ENCODE peak calls at places on chromosomes 16 and 17, in nine cellular contexts. Q is SJSA1; P is AML-193; V is left ventricle myocardium inferior; M is SHP77; K is stimulated activated CD4-positive, alpha-beta T cell treated with anti-CD3 and anti-CD28 coated beads, Interleukin-1b, Interleukin-23, amount 100 ng/mL, for 24 hours; H is HEK293T; W is right lobe of liver; R is iris pigment epithelial cell. I is an unnamed sample.
A peak's percentile ranks its signal among the peaks of the same experiment; 100 is the strongest.

GRCh38 chr17:39601758-39602532 is 5.8 kb downstream of the NEUROD2 start:
- DNase-seq in K (no peak), V (no peak), P (no peak), R (no peak), H (no peak), Q (no peak), M (no peak), W (no peak), I (no peak)

GRCh38 chr17:62565817-62566216 is 61.7 kb upstream of the MRC2 start:
- DNase-seq in M (no peak), Q (peak; percentile 78), R (peak; percentile 77), K (no peak), W (no peak), H (no peak), V (no peak), P (no peak), I (no peak)

GRCh38 chr17:42428141-42428944 is 5.3 kb upstream of the CAVIN1 start:
- DNase-seq in Q (peak; percentile 94), K (no peak), M (peak; percentile 50), W (peak; percentile 36), H (peak; percentile 66), R (peak; percentile 95), V (no peak), P (peak; percentile 72), I (peak; percentile 70)

GRCh38 chr16:16150117-16150877 is 73.0 kb downstream of the ABCC6 start:
- DNase-seq in H (no peak), P (no peak), K (no peak), W (peak; percentile 69), V (peak; percentile 76), M (peak; percentile 57), Q (no peak), R (no peak), I (no peak)

GRCh38 chr17:45311762-45312476 is 4.9 kb downstream of the MAP3K14 start:
- DNase-seq in K (peak; percentile 49), H (no peak), P (no peak), Q (no peak), M (peak; percentile 19), V (peak; percentile 63), W (peak; percentile 80), R (peak; percentile 55), I (peak; percentile 99)

GRCh38 chr17:40491486-40491885 is 9.9 kb downstream of the TNS4 start:
- DNase-seq in W (no peak), K (no peak), Q (no peak), M (no peak), H (no peak), R (no peak), P (no peak), V (no peak), I (no peak)

GRCh38 chr16:82995927-82996441 is 369.2 kb downstream of the CDH13 start:
- DNase-seq in W (no peak), M (peak; percentile 10), V (no peak), K (no peak), P (no peak), Q (peak; percentile 81), R (peak; percentile 94), H (no peak), I (peak; percentile 92)

GRCh38 chr17:59828478-59828760 is 64.3 kb downstream of the TUBD1 start:
- DNase-seq in V (no peak), P (no peak), K (no peak), R (no peak), W (no peak), H (no peak), Q (peak; percentile 32), M (no peak), I (no peak)

GRCh38 chr16:68072038-68072695 is 13.0 kb upstream of the NFATC3 start:
- DNase-seq in Q (no peak), P (no peak), V (no peak), H (no peak), R (peak; percentile 84), K (no peak), W (peak; percentile 66), M (no peak), I (peak; percentile 84)